ENCODE peak calls at places on chromosomes 6 and 20, in five cellular contexts. P, C, R, F and D are unnamed samples.
A peak's percentile ranks its signal among the peaks of the same experiment; 100 is the strongest.

GRCh38 chr6:127115032-127115661 is 3.3 kb upstream of the RSPO3 start:
- DNase-seq in C (no peak), F (no peak), P (peak; percentile 56), R (no peak), D (no peak)

GRCh38 chr6:136225496-136225895 is 24.6 kb downstream of the MTFR2 start:
- DNase-seq in F (no peak), P (peak; percentile 59), R (no peak), C (no peak), D (no peak)

GRCh38 chr6:37242429-37243052 is 15.0 kb upstream of the TBC1D22B start:
- DNase-seq in C (peak; percentile 77), F (no peak), R (no peak), P (peak; percentile 98), D (peak; percentile 99)

GRCh38 chr6:114284281-114284680 is 58.5 kb downstream of the HS3ST5 start:
- DNase-seq in F (no peak), R (no peak), P (peak; percentile 50), C (no peak), D (peak; percentile 4)

GRCh38 chr6:313917-314316 is 21.6 kb downstream of the DUSP22 start:
- DNase-seq in F (no peak), C (no peak), P (no peak), R (no peak), D (no peak)

GRCh38 chr6:148263961-148264360 is 78.7 kb upstream of the SASH1 start:
- DNase-seq in C (no peak), R (no peak), P (no peak), F (no peak), D (no peak)

GRCh38 chr6:113939825-113940224 is 31.1 kb downstream of the HDAC2 start:
- DNase-seq in C (no peak), R (no peak), F (no peak), P (no peak), D (no peak)

GRCh38 chr6:11434565-11435326 is 102.8 kb upstream of the TMEM170B start:
- DNase-seq in C (no peak), P (peak; percentile 88), F (no peak), R (no peak), D (peak; percentile 92)

GRCh38 chr20:61436674-61437279 is 184.7 kb downstream of the CDH4 start:
- DNase-seq in P (peak; percentile 68), R (no peak), C (no peak), F (no peak), D (peak; percentile 83)

GRCh38 chr6:122838060-122838780 is 49.2 kb downstream of the SMPDL3A start:
- DNase-seq in P (peak; percentile 38), R (no peak), F (no peak), C (no peak), D (peak; percentile 47)
- TF ChIP-seq CTCF in P (peak; percentile 62), R (no peak), F (peak; percentile 38), C (no peak), D (peak; percentile 63)

GRCh38 chr20:51022227-51022802 is 592 bp downstream of the KCNG1 start:
- DNase-seq in F (no peak), C (no peak), R (no peak), P (no peak), D (no peak)

GRCh38 chr20:51023617-51024155 is 779 bp upstream of the KCNG1 start:
- DNase-seq in R (no peak), C (no peak), F (no peak), P (no peak), D (no peak)

GRCh38 chr20:51024761-51025160 is 1.9 kb upstream of the KCNG1 start:
- DNase-seq in R (no peak), C (no peak), P (no peak), F (no peak), D (no peak)

GRCh38 chr20:51021067-51022025 is 1.6 kb downstream of the KCNG1 start:
- DNase-seq in R (no peak), P (peak; percentile 35), F (no peak), C (no peak), D (peak; percentile 38)

GRCh38 chr20:51022803-51023616 is at the start of gene KCNG1:
- DNase-seq in F (no peak), R (no peak), P (peak; percentile 56), C (peak; percentile 74), D (peak; percentile 69)
- H3K4me3 ChIP-seq in F (peak within 1 kb of the TSS; percentile 60), R (peak within 1 kb of the TSS; percentile 35), P (peak within 1 kb of the TSS; percentile 54), C (peak within 1 kb of the TSS; percentile 21), D (peak within 1 kb of the TSS; percentile 58)

GRCh38 chr6:2482773-2483172 is 237.4 kb upstream of the GMDS start:
- DNase-seq in P (no peak), F (no peak), R (no peak), C (no peak), D (no peak)
- TF ChIP-seq CTCF in P (peak; percentile 8), F (no peak), R (no peak), C (no peak), D (no peak)

DNA sequence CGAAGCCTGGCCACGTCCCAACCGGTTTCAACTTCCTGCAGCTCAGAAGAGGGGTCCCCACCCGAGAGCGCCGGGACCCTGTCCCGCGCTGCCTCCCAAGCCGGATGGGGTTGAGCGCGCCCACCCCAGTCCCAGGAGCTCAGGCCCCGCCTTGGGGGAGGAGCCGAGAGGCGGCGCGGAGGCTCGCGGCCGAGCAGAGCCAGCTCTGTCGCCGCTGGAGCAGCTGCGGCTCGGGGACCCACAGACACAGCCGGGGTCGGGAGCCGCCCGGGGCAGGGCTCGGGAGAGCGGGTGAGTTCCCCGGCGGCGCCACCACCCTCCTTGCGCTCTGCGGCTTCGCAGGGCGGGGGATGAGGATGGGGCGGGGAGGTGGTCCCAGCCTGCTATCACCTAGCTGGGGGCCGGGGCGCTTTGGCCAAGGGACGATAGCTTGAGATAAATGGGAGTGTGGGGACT is at the start of gene PPP1R16B:
- DNase-seq in P (no peak), R (no peak), C (no peak), F (no peak), D (peak; percentile 36)
- H3K4me3 ChIP-seq in P (no peak within 1 kb of the TSS), R (peak within 1 kb of the TSS; percentile 58), C (peak within 1 kb of the TSS; percentile 22), F (peak within 1 kb of the TSS; percentile 41), D (peak within 1 kb of the TSS; percentile 58)

GRCh38 chr20:40257763-40258162 is 431.3 kb downstream of the MAFB start:
- DNase-seq in R (no peak), F (no peak), P (no peak), C (no peak), D (no peak)

GRCh38 chr20:40254023-40254772 is 434.8 kb downstream of the MAFB start:
- DNase-seq in P (peak; percentile 25), C (no peak), R (no peak), F (no peak), D (peak; percentile 7)

GRCh38 chr20:40258931-40259330 is 430.1 kb downstream of the MAFB start:
- DNase-seq in P (no peak), R (no peak), C (no peak), F (no peak), D (no peak)

GRCh38 chr20:40251284-40251932 is 437.6 kb downstream of the MAFB start:
- DNase-seq in F (no peak), P (peak; percentile 50), C (no peak), R (no peak), D (peak; percentile 16)

GRCh38 chr20:40255368-40255767 is 433.7 kb downstream of the MAFB start:
- DNase-seq in R (no peak), F (no peak), P (peak; percentile 62), C (no peak), D (no peak)
- TF ChIP-seq CTCF in R (no peak), F (peak; percentile 43), P (peak; percentile 28), C (no peak), D (no peak)

GRCh38 chr20:6766433-6766832 is 1.1 kb upstream of the BMP2 start:
- DNase-seq in P (no peak), R (no peak), C (no peak), F (no peak), D (no peak)

GRCh38 chr20:6769953-6770831 is 2.7 kb downstream of the BMP2 start:
- DNase-seq in F (no peak), P (no peak), R (no peak), C (peak; percentile 76), D (peak; percentile 58)

GRCh38 chr20:6767166-6767535 is 335 bp upstream of the BMP2 start:
- DNase-seq in F (no peak), P (no peak), R (no peak), C (peak; percentile 63), D (no peak)

GRCh38 chr20:6767536-6768227 is at the start of gene BMP2:
- DNase-seq in F (no peak), C (peak; percentile 62), P (peak; percentile 31), R (peak; percentile 20), D (peak; percentile 64)

GRCh38 chr20:6768228-6769185 is 1.0 kb downstream of the BMP2 start:
- DNase-seq in F (no peak), P (no peak), C (peak; percentile 70), R (peak; percentile 20), D (peak; percentile 34)
- H3K4me3 ChIP-seq in F (peak overlapping the region; percentile 59), P (peak overlapping the region; percentile 35), C (peak overlapping the region; percentile 36), R (peak overlapping the region; percentile 68), D (peak overlapping the region; percentile 73)